ENCODE peak calls at places on chromosomes 1 and 21, in eight cellular contexts. One of them, this sample, is unnamed.
A peak's percentile ranks its signal among the peaks of the same experiment; 100 is the strongest.

GRCh38 chr1:229218612-229219025 is 52.3 kb upstream of the RAB4A start:
- DNase-seq in AG04450: no peak
- DNase-seq in tibial artery: no peak
- DNase-seq in GM12865: no peak
- DNase-seq in neural crest cell: no peak
- DNase-seq in Caco-2: no peak
- DNase-seq in stomach: no peak
- DNase-seq in IMR-90: no peak
- DNase-seq in this sample: no peak

GRCh38 chr1:175394739-175395138 is 202.2 kb upstream of the KIAA0040 start:
- DNase-seq in GM12865: no peak
- DNase-seq in neural crest cell: no peak
- DNase-seq in AG04450: no peak
- DNase-seq in tibial artery: no peak
- DNase-seq in stomach: no peak
- DNase-seq in Caco-2: no peak
- DNase-seq in IMR-90: no peak
- DNase-seq in this sample: peak; percentile 19

GRCh38 chr1:173436831-173437428 is 40.2 kb upstream of the PRDX6 start:
- DNase-seq in tibial artery: no peak
- DNase-seq in neural crest cell: no peak
- DNase-seq in AG04450: no peak
- DNase-seq in IMR-90: no peak
- DNase-seq in Caco-2: peak; percentile 55
- DNase-seq in GM12865: no peak
- DNase-seq in stomach: no peak
- DNase-seq in this sample: no peak

GRCh38 chr1:86137458-86137857 is 19.1 kb downstream of the COL24A1 start:
- DNase-seq in neural crest cell: no peak
- DNase-seq in AG04450: peak; percentile 81
- DNase-seq in tibial artery: no peak
- DNase-seq in stomach: no peak
- DNase-seq in IMR-90: peak; percentile 97
- DNase-seq in GM12865: no peak
- DNase-seq in Caco-2: no peak
- DNase-seq in this sample: peak; percentile 35

GRCh38 chr1:209095627-209096595 is 487.6 kb upstream of the CAMK1G start:
- DNase-seq in GM12865: no peak
- DNase-seq in stomach: no peak
- DNase-seq in AG04450: no peak
- DNase-seq in Caco-2: peak; percentile 59
- DNase-seq in neural crest cell: no peak
- DNase-seq in IMR-90: peak; percentile 0
- DNase-seq in tibial artery: no peak
- DNase-seq in this sample: peak; percentile 92

GRCh38 chr1:23638188-23638619 is 53.4 kb upstream of the RPL11 start:
- DNase-seq in Caco-2: no peak
- DNase-seq in stomach: no peak
- DNase-seq in IMR-90: no peak
- DNase-seq in GM12865: no peak
- DNase-seq in AG04450: no peak
- DNase-seq in neural crest cell: no peak
- DNase-seq in tibial artery: no peak
- DNase-seq in this sample: no peak

GRCh38 chr1:29156543-29157268 is 25.0 kb downstream of the SRSF4 start:
- DNase-seq in Caco-2: peak; percentile 71
- DNase-seq in stomach: peak; percentile 49
- DNase-seq in tibial artery: no peak
- DNase-seq in AG04450: no peak
- DNase-seq in neural crest cell: no peak
- DNase-seq in IMR-90: peak; percentile 49
- DNase-seq in GM12865: no peak
- DNase-seq in this sample: no peak

GRCh38 chr1:156876281-156876680 is 15.6 kb downstream of the NTRK1 start:
- DNase-seq in GM12865: no peak
- DNase-seq in tibial artery: no peak
- DNase-seq in AG04450: no peak
- DNase-seq in Caco-2: no peak
- DNase-seq in IMR-90: no peak
- DNase-seq in stomach: no peak
- DNase-seq in neural crest cell: no peak
- DNase-seq in this sample: no peak

GRCh38 chr1:36248250-36248894 is 24.1 kb downstream of the THRAP3 start:
- DNase-seq in tibial artery: peak; percentile 90
- DNase-seq in AG04450: peak; percentile 50
- DNase-seq in neural crest cell: no peak
- DNase-seq in Caco-2: peak; percentile 27
- DNase-seq in IMR-90: peak; percentile 93
- DNase-seq in stomach: peak; percentile 62
- DNase-seq in GM12865: no peak
- DNase-seq in this sample: peak; percentile 93

GRCh38 chr1:168136709-168137514 is at the start of gene GPR161:
- DNase-seq in Caco-2: peak; percentile 69
- DNase-seq in neural crest cell: peak; percentile 61
- DNase-seq in AG04450: no peak
- DNase-seq in GM12865: peak; percentile 11
- DNase-seq in IMR-90: peak; percentile 36
- DNase-seq in tibial artery: peak; percentile 70
- DNase-seq in stomach: peak; percentile 48
- DNase-seq in this sample: peak; percentile 65

GRCh38 chr1:27366411-27367159 is at the start of gene MAP3K6:
- DNase-seq in GM12865: peak; percentile 55
- DNase-seq in AG04450: peak; percentile 18
- DNase-seq in Caco-2: peak; percentile 82
- DNase-seq in IMR-90: peak; percentile 59
- DNase-seq in stomach: peak; percentile 90
- DNase-seq in neural crest cell: peak; percentile 48
- DNase-seq in tibial artery: peak; percentile 98
- DNase-seq in this sample: peak; percentile 92

GRCh38 chr1:8937701-8938100 is 8.0 kb upstream of the CA6 start:
- DNase-seq in tibial artery: no peak
- DNase-seq in GM12865: no peak
- DNase-seq in IMR-90: no peak
- DNase-seq in AG04450: no peak
- DNase-seq in stomach: no peak
- DNase-seq in Caco-2: no peak
- DNase-seq in neural crest cell: no peak
- DNase-seq in this sample: no peak

GRCh38 chr1:228101614-228101993 is 1.5 kb downstream of the C1orf35 start:
- DNase-seq in tibial artery: no peak
- DNase-seq in IMR-90: no peak
- DNase-seq in neural crest cell: no peak
- DNase-seq in stomach: no peak
- DNase-seq in GM12865: no peak
- DNase-seq in Caco-2: no peak
- DNase-seq in AG04450: no peak
- DNase-seq in this sample: peak; percentile 30

GRCh38 chr21:33256019-33256418 is 10.1 kb upstream of the IL10RB start:
- DNase-seq in GM12865: no peak
- DNase-seq in IMR-90: no peak
- DNase-seq in neural crest cell: no peak
- DNase-seq in tibial artery: no peak
- DNase-seq in Caco-2: no peak
- DNase-seq in stomach: no peak
- DNase-seq in AG04450: no peak
- DNase-seq in this sample: no peak

GRCh38 chr1:68293122-68293521 is 60.8 kb upstream of the WLS start:
- DNase-seq in neural crest cell: no peak
- DNase-seq in IMR-90: no peak
- DNase-seq in Caco-2: no peak
- DNase-seq in GM12865: no peak
- DNase-seq in tibial artery: no peak
- DNase-seq in AG04450: no peak
- DNase-seq in stomach: no peak
- DNase-seq in this sample: no peak

DNA sequence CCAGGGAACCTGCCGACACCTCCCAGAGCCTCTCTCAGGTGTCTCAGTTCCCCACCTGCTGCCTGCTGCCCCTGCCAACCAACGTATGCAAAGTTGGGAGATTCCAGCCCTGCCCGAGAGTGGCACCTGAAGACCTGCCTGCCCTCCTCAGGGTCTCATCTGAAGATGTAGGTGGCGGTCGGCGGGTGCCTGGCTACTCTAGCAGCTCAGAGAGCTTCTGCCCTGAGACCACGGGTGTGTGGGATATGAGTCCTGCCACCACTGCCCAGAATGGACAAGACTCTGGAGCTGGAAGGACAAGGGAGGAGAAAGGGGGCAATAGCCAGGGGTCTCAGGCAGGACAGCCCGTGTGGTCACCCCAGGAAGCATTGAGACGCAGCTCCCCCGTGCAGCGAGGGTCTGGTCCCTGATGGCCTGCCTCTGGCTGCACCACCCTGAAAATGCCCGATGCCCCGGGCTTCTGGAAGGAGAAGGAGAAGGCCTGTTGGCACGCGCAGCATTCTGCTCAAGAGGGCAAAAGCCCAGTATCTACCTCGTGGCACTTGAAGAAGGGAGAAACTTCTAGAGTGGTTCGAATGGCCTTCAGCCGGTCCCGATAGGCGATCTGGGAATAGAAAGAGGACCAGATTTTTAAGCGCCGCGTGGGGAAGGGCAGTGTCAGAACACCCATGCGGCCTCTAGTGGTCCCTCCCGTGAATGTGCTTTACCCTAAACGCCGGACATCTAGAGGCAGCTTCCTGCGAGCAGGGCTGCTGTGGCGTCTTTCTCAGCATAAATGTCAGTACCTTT is 88.8 kb downstream of the STUM start:
- DNase-seq in GM12865: no peak
- DNase-seq in stomach: no peak
- DNase-seq in neural crest cell: no peak
- DNase-seq in Caco-2: peak; percentile 29
- DNase-seq in tibial artery: peak; percentile 72
- DNase-seq in IMR-90: no peak
- DNase-seq in AG04450: no peak
- DNase-seq in this sample: no peak
- TF ChIP-seq CTCF in GM12865: no peak
- TF ChIP-seq CTCF in stomach: no peak
- TF ChIP-seq CTCF in neural crest cell: peak; percentile 41
- TF ChIP-seq CTCF in Caco-2: peak; percentile 44
- TF ChIP-seq CTCF in tibial artery: peak; percentile 58
- TF ChIP-seq CTCF in IMR-90: peak; percentile 36
- TF ChIP-seq CTCF in AG04450: peak; percentile 65
- TF ChIP-seq CTCF in this sample: no peak

DNA sequence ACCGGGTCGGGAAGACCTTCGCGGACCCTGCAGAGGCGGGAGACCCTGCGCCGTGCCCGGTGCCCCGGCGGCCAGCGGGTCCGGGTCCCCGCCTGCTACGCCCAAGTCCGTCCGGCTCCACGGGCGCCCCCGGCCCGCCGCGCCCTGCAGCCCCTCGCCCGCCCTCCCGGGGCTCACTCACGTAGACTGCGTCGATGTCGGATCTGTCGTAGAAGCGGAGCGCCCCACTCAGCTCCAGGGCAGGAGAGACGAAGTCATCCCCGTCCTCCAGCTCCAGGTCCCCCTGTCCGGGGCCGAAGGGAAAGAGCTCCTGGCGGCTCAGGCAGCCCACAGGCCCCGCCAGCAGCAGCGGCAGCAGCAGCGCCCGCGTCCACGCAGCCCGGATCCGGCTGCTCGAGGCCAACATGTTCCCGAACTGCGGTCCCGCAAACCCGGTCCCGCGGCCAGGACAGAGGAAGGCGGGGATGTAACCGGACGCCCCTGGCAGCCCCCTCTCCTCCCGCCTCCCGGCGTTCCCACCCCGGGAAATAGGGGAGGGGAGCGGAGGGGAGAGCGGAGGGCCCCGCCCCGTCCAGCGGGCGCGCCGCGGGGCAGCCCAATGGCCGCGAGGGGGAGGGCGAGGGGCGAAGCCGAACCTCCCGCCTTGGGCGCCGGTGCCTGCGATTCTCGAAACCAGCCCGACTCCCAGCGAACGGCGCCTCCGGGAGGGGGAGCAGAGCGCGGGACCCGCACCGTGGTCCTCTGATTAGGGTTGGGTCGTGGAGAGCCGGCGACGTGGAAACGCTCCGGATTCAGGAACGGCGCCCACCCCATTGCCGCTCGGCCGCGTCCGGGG is at the start of gene NID1:
- DNase-seq in IMR-90: peak; percentile 79
- DNase-seq in GM12865: peak; percentile 25
- DNase-seq in stomach: peak; percentile 69
- DNase-seq in AG04450: no peak
- DNase-seq in neural crest cell: peak; percentile 71
- DNase-seq in Caco-2: peak; percentile 80
- DNase-seq in tibial artery: peak; percentile 97
- DNase-seq in this sample: no peak
- TF ChIP-seq CTCF in IMR-90: peak; percentile 36
- TF ChIP-seq CTCF in GM12865: peak; percentile 4
- TF ChIP-seq CTCF in stomach: no peak
- TF ChIP-seq CTCF in AG04450: peak; percentile 24
- TF ChIP-seq CTCF in neural crest cell: peak; percentile 30
- TF ChIP-seq CTCF in Caco-2: no peak
- TF ChIP-seq CTCF in tibial artery: peak; percentile 44
- TF ChIP-seq CTCF in this sample: no peak

GRCh38 chr1:100462291-100463040 is 75.5 kb upstream of the GPR88 start:
- DNase-seq in Caco-2: no peak
- DNase-seq in AG04450: no peak
- DNase-seq in GM12865: no peak
- DNase-seq in IMR-90: no peak
- DNase-seq in neural crest cell: no peak
- DNase-seq in tibial artery: no peak
- DNase-seq in stomach: no peak
- DNase-seq in this sample: no peak

GRCh38 chr1:100458925-100459814 is 78.8 kb upstream of the GPR88 start:
- DNase-seq in neural crest cell: peak; percentile 62
- DNase-seq in GM12865: peak; percentile 86
- DNase-seq in tibial artery: peak; percentile 80
- DNase-seq in AG04450: peak; percentile 71
- DNase-seq in IMR-90: peak; percentile 82
- DNase-seq in stomach: peak; percentile 79
- DNase-seq in Caco-2: peak; percentile 59
- DNase-seq in this sample: peak; percentile 83

GRCh38 chr1:100457683-100458082 is 80.3 kb upstream of the GPR88 start:
- DNase-seq in Caco-2: no peak
- DNase-seq in GM12865: no peak
- DNase-seq in stomach: no peak
- DNase-seq in IMR-90: no peak
- DNase-seq in neural crest cell: no peak
- DNase-seq in AG04450: no peak
- DNase-seq in tibial artery: no peak
- DNase-seq in this sample: no peak

GRCh38 chr1:100461222-100461621 is 76.7 kb upstream of the GPR88 start:
- DNase-seq in GM12865: no peak
- DNase-seq in Caco-2: no peak
- DNase-seq in neural crest cell: no peak
- DNase-seq in IMR-90: no peak
- DNase-seq in AG04450: no peak
- DNase-seq in tibial artery: no peak
- DNase-seq in stomach: no peak
- DNase-seq in this sample: no peak

GRCh38 chr1:100459815-100460114 is 78.2 kb upstream of the GPR88 start:
- DNase-seq in IMR-90: no peak
- DNase-seq in Caco-2: no peak
- DNase-seq in neural crest cell: no peak
- DNase-seq in AG04450: no peak
- DNase-seq in tibial artery: no peak
- DNase-seq in stomach: no peak
- DNase-seq in GM12865: no peak
- DNase-seq in this sample: no peak
- TF ChIP-seq CTCF in IMR-90: no peak
- TF ChIP-seq CTCF in Caco-2: no peak
- TF ChIP-seq CTCF in neural crest cell: no peak
- TF ChIP-seq CTCF in AG04450: no peak
- TF ChIP-seq CTCF in tibial artery: no peak
- TF ChIP-seq CTCF in stomach: no peak
- TF ChIP-seq CTCF in GM12865: no peak
- TF ChIP-seq CTCF in this sample: no peak

GRCh38 chr1:83515566-83516169 is 483.3 kb downstream of the TTLL7 start:
- DNase-seq in neural crest cell: no peak
- DNase-seq in GM12865: peak; percentile 57
- DNase-seq in stomach: no peak
- DNase-seq in tibial artery: no peak
- DNase-seq in IMR-90: no peak
- DNase-seq in Caco-2: no peak
- DNase-seq in AG04450: no peak
- DNase-seq in this sample: no peak
- TF ChIP-seq CTCF in neural crest cell: no peak
- TF ChIP-seq CTCF in GM12865: no peak
- TF ChIP-seq CTCF in stomach: no peak
- TF ChIP-seq CTCF in tibial artery: no peak
- TF ChIP-seq CTCF in IMR-90: no peak
- TF ChIP-seq CTCF in Caco-2: no peak
- TF ChIP-seq CTCF in AG04450: no peak
- TF ChIP-seq CTCF in this sample: no peak

This sample was measured in MCF 10A.